ENCODE peak calls at places on chromosome 6, in ten cellular contexts. One of them, this sample, is unnamed.

GRCh38 chr6:76448109-76448508 is 375.6 kb upstream of the IMPG1 start:
- DNase-seq in cardiac fibroblast: no peak
- DNase-seq in HCEC 1CT: no peak
- DNase-seq in mucosa of descending colon: no peak
- DNase-seq in neural crest cell: no peak
- DNase-seq in DMS53: no peak
- DNase-seq in left cardiac atrium: no peak
- DNase-seq in HAP-1: no peak
- DNase-seq in B cell: no peak
- DNase-seq in T-helper 1 cell: no peak
- DNase-seq in this sample: no peak

GRCh38 chr6:84515082-84515481 is 249.3 kb downstream of the TBX18 start:
- DNase-seq in cardiac fibroblast: peak; percentile 60
- DNase-seq in T-helper 1 cell: no peak
- DNase-seq in left cardiac atrium: no peak
- DNase-seq in mucosa of descending colon: no peak
- DNase-seq in neural crest cell: no peak
- DNase-seq in HCEC 1CT: no peak
- DNase-seq in HAP-1: no peak
- DNase-seq in B cell: no peak
- DNase-seq in DMS53: no peak
- DNase-seq in this sample: no peak

GRCh38 chr6:102885165-102885564 is 1491.7 kb downstream of the GRIK2 start:
- DNase-seq in left cardiac atrium: no peak
- DNase-seq in neural crest cell: no peak
- DNase-seq in T-helper 1 cell: no peak
- DNase-seq in mucosa of descending colon: no peak
- DNase-seq in HCEC 1CT: no peak
- DNase-seq in DMS53: no peak
- DNase-seq in cardiac fibroblast: no peak
- DNase-seq in HAP-1: no peak
- DNase-seq in B cell: no peak
- DNase-seq in this sample: no peak

GRCh38 chr6:142886431-142887170 is 58.4 kb downstream of the HIVEP2 start:
- DNase-seq in DMS53: peak; percentile 50
- DNase-seq in left cardiac atrium: no peak
- DNase-seq in neural crest cell: no peak
- DNase-seq in T-helper 1 cell: peak; percentile 56
- DNase-seq in B cell: peak; percentile 67
- DNase-seq in HAP-1: no peak
- DNase-seq in HCEC 1CT: peak; percentile 75
- DNase-seq in mucosa of descending colon: no peak
- DNase-seq in cardiac fibroblast: peak; percentile 71
- DNase-seq in this sample: no peak

GRCh38 chr6:137451926-137452325 is 42.3 kb downstream of the OLIG3 start:
- DNase-seq in DMS53: no peak
- DNase-seq in HCEC 1CT: peak; percentile 85
- DNase-seq in left cardiac atrium: no peak
- DNase-seq in mucosa of descending colon: no peak
- DNase-seq in neural crest cell: no peak
- DNase-seq in cardiac fibroblast: peak; percentile 74
- DNase-seq in T-helper 1 cell: no peak
- DNase-seq in HAP-1: no peak
- DNase-seq in B cell: no peak
- DNase-seq in this sample: no peak

GRCh38 chr6:134303903-134304302 is 14.0 kb downstream of the SGK1 start:
- DNase-seq in DMS53: no peak
- DNase-seq in cardiac fibroblast: peak; percentile 45
- DNase-seq in neural crest cell: no peak
- DNase-seq in HAP-1: no peak
- DNase-seq in HCEC 1CT: no peak
- DNase-seq in T-helper 1 cell: no peak
- DNase-seq in B cell: no peak
- DNase-seq in left cardiac atrium: no peak
- DNase-seq in mucosa of descending colon: no peak
- DNase-seq in this sample: no peak

GRCh38 chr6:43953256-43953655 is 174.0 kb downstream of the MRPL14 start:
- DNase-seq in DMS53: no peak
- DNase-seq in neural crest cell: no peak
- DNase-seq in cardiac fibroblast: no peak
- DNase-seq in left cardiac atrium: no peak
- DNase-seq in HCEC 1CT: no peak
- DNase-seq in B cell: no peak
- DNase-seq in T-helper 1 cell: no peak
- DNase-seq in HAP-1: no peak
- DNase-seq in mucosa of descending colon: no peak
- DNase-seq in this sample: peak; percentile 29

GRCh38 chr6:147525519-147526209 is 17.2 kb downstream of the SAMD5 start:
- DNase-seq in HCEC 1CT: no peak
- DNase-seq in left cardiac atrium: no peak
- DNase-seq in neural crest cell: no peak
- DNase-seq in DMS53: no peak
- DNase-seq in HAP-1: no peak
- DNase-seq in mucosa of descending colon: no peak
- DNase-seq in T-helper 1 cell: no peak
- DNase-seq in B cell: no peak
- DNase-seq in cardiac fibroblast: no peak
- DNase-seq in this sample: no peak

GRCh38 chr6:45808917-45809316 is 206.7 kb downstream of the CLIC5 start:
- DNase-seq in neural crest cell: no peak
- DNase-seq in cardiac fibroblast: no peak
- DNase-seq in left cardiac atrium: no peak
- DNase-seq in mucosa of descending colon: no peak
- DNase-seq in DMS53: no peak
- DNase-seq in B cell: peak; percentile 13
- DNase-seq in HCEC 1CT: no peak
- DNase-seq in T-helper 1 cell: no peak
- DNase-seq in HAP-1: no peak
- DNase-seq in this sample: no peak

GRCh38 chr6:104795363-104795762 is 64.4 kb downstream of the HACE1 start:
- DNase-seq in HAP-1: no peak
- DNase-seq in HCEC 1CT: no peak
- DNase-seq in T-helper 1 cell: no peak
- DNase-seq in DMS53: no peak
- DNase-seq in cardiac fibroblast: no peak
- DNase-seq in left cardiac atrium: no peak
- DNase-seq in B cell: no peak
- DNase-seq in mucosa of descending colon: no peak
- DNase-seq in neural crest cell: no peak
- DNase-seq in this sample: no peak

GRCh38 chr6:166712554-166713228 is 85.6 kb upstream of the RPS6KA2 start:
- DNase-seq in HAP-1: no peak
- DNase-seq in neural crest cell: no peak
- DNase-seq in B cell: no peak
- DNase-seq in cardiac fibroblast: no peak
- DNase-seq in DMS53: no peak
- DNase-seq in left cardiac atrium: no peak
- DNase-seq in HCEC 1CT: no peak
- DNase-seq in T-helper 1 cell: no peak
- DNase-seq in mucosa of descending colon: no peak
- DNase-seq in this sample: peak; percentile 64

GRCh38 chr6:146891615-146892265 is 293.0 kb downstream of the ADGB start:
- DNase-seq in T-helper 1 cell: no peak
- DNase-seq in neural crest cell: no peak
- DNase-seq in cardiac fibroblast: peak; percentile 48
- DNase-seq in mucosa of descending colon: no peak
- DNase-seq in left cardiac atrium: no peak
- DNase-seq in HCEC 1CT: peak; percentile 32
- DNase-seq in HAP-1: no peak
- DNase-seq in B cell: no peak
- DNase-seq in DMS53: no peak
- DNase-seq in this sample: no peak

GRCh38 chr6:117483004-117483644 is 650 bp downstream of the DCBLD1 start:
- DNase-seq in mucosa of descending colon: peak; percentile 82
- DNase-seq in B cell: peak; percentile 26
- DNase-seq in HCEC 1CT: peak; percentile 45
- DNase-seq in cardiac fibroblast: peak; percentile 55
- DNase-seq in neural crest cell: peak; percentile 60
- DNase-seq in DMS53: peak; percentile 81
- DNase-seq in HAP-1: peak; percentile 37
- DNase-seq in T-helper 1 cell: peak; percentile 19
- DNase-seq in left cardiac atrium: peak; percentile 70
- DNase-seq in this sample: no peak

GRCh38 chr6:39887692-39888450 is 46.4 kb downstream of the MOCS1 start:
- DNase-seq in HAP-1: no peak
- DNase-seq in T-helper 1 cell: no peak
- DNase-seq in DMS53: peak; percentile 57
- DNase-seq in left cardiac atrium: peak; percentile 91
- DNase-seq in mucosa of descending colon: peak; percentile 53
- DNase-seq in neural crest cell: peak; percentile 40
- DNase-seq in HCEC 1CT: peak; percentile 94
- DNase-seq in cardiac fibroblast: peak; percentile 96
- DNase-seq in B cell: no peak
- DNase-seq in this sample: no peak

GRCh38 chr6:87590989-87591388 is 1.1 kb downstream of the ORC3 start:
- DNase-seq in HAP-1: no peak
- DNase-seq in neural crest cell: no peak
- DNase-seq in DMS53: no peak
- DNase-seq in T-helper 1 cell: no peak
- DNase-seq in HCEC 1CT: no peak
- DNase-seq in cardiac fibroblast: no peak
- DNase-seq in left cardiac atrium: no peak
- DNase-seq in B cell: no peak
- DNase-seq in mucosa of descending colon: no peak
- DNase-seq in this sample: no peak

GRCh38 chr6:158222066-158222465 is 53.9 kb downstream of the GTF2H5 start:
- DNase-seq in neural crest cell: no peak
- DNase-seq in HAP-1: no peak
- DNase-seq in T-helper 1 cell: no peak
- DNase-seq in cardiac fibroblast: no peak
- DNase-seq in B cell: no peak
- DNase-seq in HCEC 1CT: no peak
- DNase-seq in mucosa of descending colon: no peak
- DNase-seq in DMS53: no peak
- DNase-seq in left cardiac atrium: no peak
- DNase-seq in this sample: no peak

GRCh38 chr6:56109149-56109548 is 138.2 kb downstream of the COL21A1 start:
- DNase-seq in cardiac fibroblast: no peak
- DNase-seq in HCEC 1CT: no peak
- DNase-seq in mucosa of descending colon: no peak
- DNase-seq in DMS53: no peak
- DNase-seq in left cardiac atrium: no peak
- DNase-seq in HAP-1: no peak
- DNase-seq in neural crest cell: no peak
- DNase-seq in B cell: no peak
- DNase-seq in T-helper 1 cell: no peak
- DNase-seq in this sample: no peak

GRCh38 chr6:133184798-133185380 is 56.3 kb upstream of the EYA4 start:
- DNase-seq in neural crest cell: no peak
- DNase-seq in DMS53: peak; percentile 45
- DNase-seq in HAP-1: peak; percentile 18
- DNase-seq in B cell: no peak
- DNase-seq in HCEC 1CT: peak; percentile 34
- DNase-seq in mucosa of descending colon: no peak
- DNase-seq in T-helper 1 cell: no peak
- DNase-seq in left cardiac atrium: no peak
- DNase-seq in cardiac fibroblast: peak; percentile 60
- DNase-seq in this sample: no peak

GRCh38 chr6:125469915-125470314 is 168.1 kb upstream of the HDDC2 start:
- DNase-seq in B cell: no peak
- DNase-seq in mucosa of descending colon: no peak
- DNase-seq in left cardiac atrium: no peak
- DNase-seq in cardiac fibroblast: peak; percentile 38
- DNase-seq in HCEC 1CT: no peak
- DNase-seq in DMS53: no peak
- DNase-seq in neural crest cell: no peak
- DNase-seq in T-helper 1 cell: no peak
- DNase-seq in HAP-1: no peak
- DNase-seq in this sample: no peak

GRCh38 chr6:6834356-6835342 is 246.1 kb downstream of the LY86 start:
- DNase-seq in mucosa of descending colon: no peak
- DNase-seq in HAP-1: no peak
- DNase-seq in B cell: no peak
- DNase-seq in DMS53: peak; percentile 95
- DNase-seq in cardiac fibroblast: no peak
- DNase-seq in left cardiac atrium: no peak
- DNase-seq in HCEC 1CT: no peak
- DNase-seq in neural crest cell: no peak
- DNase-seq in T-helper 1 cell: no peak
- DNase-seq in this sample: no peak

GRCh38 chr6:148287979-148288378 is 54.7 kb upstream of the SASH1 start:
- DNase-seq in neural crest cell: no peak
- DNase-seq in HCEC 1CT: no peak
- DNase-seq in cardiac fibroblast: no peak
- DNase-seq in left cardiac atrium: no peak
- DNase-seq in B cell: no peak
- DNase-seq in HAP-1: no peak
- DNase-seq in mucosa of descending colon: no peak
- DNase-seq in T-helper 1 cell: no peak
- DNase-seq in DMS53: no peak
- DNase-seq in this sample: no peak

GRCh38 chr6:167543602-167544506 is 219.0 kb downstream of the TTLL2 start:
- DNase-seq in HAP-1: no peak
- DNase-seq in DMS53: no peak
- DNase-seq in cardiac fibroblast: peak; percentile 53
- DNase-seq in neural crest cell: no peak
- DNase-seq in HCEC 1CT: no peak
- DNase-seq in B cell: no peak
- DNase-seq in T-helper 1 cell: no peak
- DNase-seq in left cardiac atrium: peak; percentile 66
- DNase-seq in mucosa of descending colon: no peak
- DNase-seq in this sample: no peak

GRCh38 chr6:104356197-104356596 is 503.5 kb downstream of the HACE1 start:
- DNase-seq in mucosa of descending colon: peak; percentile 26
- DNase-seq in HAP-1: no peak
- DNase-seq in T-helper 1 cell: no peak
- DNase-seq in left cardiac atrium: no peak
- DNase-seq in DMS53: no peak
- DNase-seq in neural crest cell: no peak
- DNase-seq in HCEC 1CT: no peak
- DNase-seq in B cell: no peak
- DNase-seq in cardiac fibroblast: no peak
- DNase-seq in this sample: no peak

GRCh38 chr6:4506221-4506620 is 270.0 kb upstream of the CDYL start:
- DNase-seq in B cell: no peak
- DNase-seq in HAP-1: no peak
- DNase-seq in left cardiac atrium: no peak
- DNase-seq in neural crest cell: no peak
- DNase-seq in HCEC 1CT: no peak
- DNase-seq in mucosa of descending colon: no peak
- DNase-seq in cardiac fibroblast: no peak
- DNase-seq in DMS53: no peak
- DNase-seq in T-helper 1 cell: no peak
- DNase-seq in this sample: no peak

GRCh38 chr6:16836186-16836981 is 75.1 kb upstream of the ATXN1 start:
- DNase-seq in HCEC 1CT: no peak
- DNase-seq in T-helper 1 cell: peak; percentile 58
- DNase-seq in neural crest cell: no peak
- DNase-seq in mucosa of descending colon: no peak
- DNase-seq in cardiac fibroblast: peak; percentile 9
- DNase-seq in DMS53: no peak
- DNase-seq in left cardiac atrium: no peak
- DNase-seq in HAP-1: peak; percentile 52
- DNase-seq in B cell: no peak
- DNase-seq in this sample: no peak

GRCh38 chr6:14851286-14851685 is 394.6 kb upstream of the JARID2 start:
- DNase-seq in B cell: no peak
- DNase-seq in DMS53: no peak
- DNase-seq in HAP-1: no peak
- DNase-seq in cardiac fibroblast: peak; percentile 51
- DNase-seq in mucosa of descending colon: no peak
- DNase-seq in T-helper 1 cell: no peak
- DNase-seq in neural crest cell: no peak
- DNase-seq in left cardiac atrium: no peak
- DNase-seq in HCEC 1CT: peak; percentile 18
- DNase-seq in this sample: no peak

This sample was measured in vagina.